ENCODE peak calls at places on chromosomes 16 and 17, in seven cellular contexts. E is spleen; G is naive thymus-derived CD8-positive, alpha-beta T cell; X is T-cell; M is NCI-H1436; K is activated CD4-positive, alpha-beta T cell treated with anti-CD3 and anti-CD28 coated beads, Interleukin-2, amount 50 U/mL, for 4 hours; N is RWPE1. S is an unnamed sample.

GRCh38 chr16:50213939-50214519 is 52.3 kb upstream of the ADCY7 start:
- DNase-seq in M (peak), N (no peak), E (no peak), K (no peak), X (no peak), G (no peak), S (no peak)

GRCh38 chr16:56320081-56320480 is 105.3 kb downstream of the AMFR start:
- DNase-seq in K (no peak), N (no peak), X (no peak), M (no peak), G (no peak), E (no peak), S (no peak)

GRCh38 chr17:57810740-57811632 is 38.9 kb downstream of the MRPS23 start:
- DNase-seq in X (no peak), K (no peak), G (no peak), M (peak), N (no peak), E (no peak), S (no peak)

GRCh38 chr17:75632428-75632827 is 806 bp upstream of the SMIM5 start:
- DNase-seq in N (no peak), M (no peak), X (no peak), E (no peak), K (no peak), G (no peak), S (no peak)

GRCh38 chr16:22206013-22206846 is at the start of gene EEF2K:
- DNase-seq in K (peak), E (peak), M (peak), N (peak), X (peak), G (peak), S (peak)

GRCh38 chr16:73071131-73071940 is 23.4 kb upstream of the ZFHX3 start:
- DNase-seq in N (no peak), M (no peak), K (no peak), X (no peak), G (no peak), E (no peak), S (no peak)

GRCh38 chr17:21005803-21006202 is 37.0 kb downstream of the USP22 start:
- DNase-seq in X (no peak), M (no peak), G (no peak), E (peak), K (no peak), N (no peak), S (no peak)

GRCh38 chr17:69012895-69013805 is 47.6 kb downstream of the ABCA9 start:
- DNase-seq in K (no peak), E (no peak), N (no peak), M (no peak), X (no peak), G (no peak), S (no peak)

GRCh38 chr17:57929392-57929791 is 25.8 kb downstream of the CUEDC1 start:
- DNase-seq in M (no peak), G (no peak), E (no peak), N (no peak), X (no peak), K (no peak), S (no peak)

GRCh38 chr17:70137451-70138230 is 31.7 kb upstream of the KCNJ2 start:
- DNase-seq in K (no peak), M (no peak), G (no peak), N (peak), X (no peak), E (no peak), S (no peak)

GRCh38 chr17:7551396-7551795 is 2.5 kb downstream of the TNFSF12 start:
- DNase-seq in M (no peak), K (no peak), G (no peak), N (no peak), E (no peak), X (no peak), S (no peak)

GRCh38 chr17:82801377-82801970 is 38.3 kb downstream of the ZNF750 start:
- DNase-seq in M (no peak), X (no peak), K (no peak), E (no peak), N (no peak), G (no peak), S (no peak)

GRCh38 chr16:74226361-74226979 is 70.1 kb upstream of the PSMD7 start:
- DNase-seq in G (no peak), N (peak), M (no peak), E (no peak), X (no peak), K (no peak), S (no peak)

GRCh38 chr17:4420692-4421131 is 13.0 kb upstream of the SPNS3 start:
- DNase-seq in M (peak), X (peak), K (peak), G (peak), N (peak), E (no peak), S (peak)

GRCh38 chr17:33811006-33811760 is 443.9 kb upstream of the CCL2 start:
- DNase-seq in N (no peak), M (no peak), G (no peak), E (no peak), K (no peak), X (no peak), S (no peak)

GRCh38 chr16:648071-648785 is 937 bp upstream of the WDR90 start:
- DNase-seq in K (peak), E (no peak), M (peak), X (peak), G (no peak), N (peak), S (no peak)

GRCh38 chr17:28230011-28230410 is 89.0 kb upstream of the TMEM97 start:
- DNase-seq in X (no peak), N (no peak), G (no peak), K (no peak), E (peak), M (no peak), S (no peak)

GRCh38 chr17:27376637-27377547 is 79.4 kb upstream of the KSR1 start:
- DNase-seq in M (no peak), E (no peak), K (no peak), G (no peak), X (no peak), N (peak), S (no peak)

GRCh38 chr16:67748791-67749282 is 29.7 kb upstream of the GFOD2 start:
- DNase-seq in X (no peak), N (no peak), E (no peak), K (no peak), M (no peak), G (no peak), S (no peak)

GRCh38 chr16:67426022-67426421 is 4.9 kb upstream of the HSD11B2 start:
- DNase-seq in X (no peak), M (no peak), G (no peak), K (no peak), N (no peak), E (no peak), S (no peak)

GRCh38 chr16:10897134-10897533 is 20.1 kb downstream of the CIITA start:
- DNase-seq in M (no peak), E (peak), X (no peak), G (no peak), K (no peak), N (no peak), S (no peak)

GRCh38 chr17:41382396-41382795 is 290 bp upstream of the KRT34 start:
- DNase-seq in E (no peak), G (no peak), M (no peak), N (no peak), X (no peak), K (no peak), S (no peak)

GRCh38 chr16:53785044-53785443 is 81.1 kb downstream of the FTO start:
- DNase-seq in N (no peak), E (no peak), M (no peak), K (no peak), X (no peak), G (no peak), S (no peak)

GRCh38 chr16:67055712-67056487 is 27.0 kb downstream of the CBFB start:
- DNase-seq in E (no peak), N (peak), M (no peak), G (no peak), X (no peak), K (no peak), S (no peak)

GRCh38 chr17:40038882-40039513 is 15.2 kb downstream of the MED24 start:
- DNase-seq in X (no peak), K (no peak), N (no peak), E (peak), G (no peak), M (no peak), S (no peak)

GRCh38 chr17:76138896-76139248 is 2.2 kb downstream of the FOXJ1 start:
- DNase-seq in X (no peak), E (no peak), K (no peak), G (no peak), M (no peak), N (no peak), S (no peak)

GRCh38 chr17:58344047-58344790 is 7.8 kb downstream of the SUPT4H1 start:
- DNase-seq in M (no peak), N (no peak), X (peak), G (peak), K (peak), E (peak), S (peak)

GRCh38 chr17:71431146-71431545 is 689.7 kb upstream of the SOX9 start:
- DNase-seq in N (no peak), E (no peak), M (no peak), K (no peak), X (no peak), G (no peak), S (no peak)

GRCh38 chr17:17028059-17028877 is 14.0 kb upstream of the MPRIP start:
- DNase-seq in G (no peak), K (no peak), N (peak), X (no peak), E (no peak), M (peak), S (no peak)

GRCh38 chr16:72467157-72467759 is 295.3 kb upstream of the PMFBP1 start:
- DNase-seq in N (peak), X (no peak), K (no peak), M (peak), E (no peak), G (no peak), S (no peak)

GRCh38 chr17:62822080-62822904 is 14.2 kb upstream of the MARCHF10 start:
- DNase-seq in G (no peak), N (no peak), K (no peak), X (no peak), M (no peak), E (no peak), S (no peak)

GRCh38 chr16:68005786-68006286 is 6.6 kb upstream of the DPEP2 start:
- DNase-seq in G (peak), X (peak), K (peak), N (peak), E (peak), M (no peak), S (peak)

GRCh38 chr16:64933890-64934289 is 188.0 kb downstream of the CDH11 start:
- DNase-seq in E (no peak), X (no peak), G (no peak), N (no peak), K (no peak), M (no peak), S (no peak)

GRCh38 chr16:66898207-66898606 is 17.9 kb downstream of the PDP2 start:
- DNase-seq in X (no peak), K (no peak), M (no peak), G (no peak), N (no peak), E (no peak), S (no peak)